ENCODE peak calls at places on chromosomes 1 and 21, in nine cellular contexts. T is AG08395; X is stimulated activated CD4-positive, alpha-beta T cell treated with anti-CD3 and anti-CD28 coated beads, Interleukin-1b, Interleukin-23, amount 100 ng/mL, for 24 hours; A is activated CD8-positive, alpha-beta T cell treated with anti-CD3 and anti-CD28 coated beads for 36 hours; U is caudate nucleus; B is putamen; R is activated T-cell treated with anti-CD3 and anti-CD28 coated beads for 24 hours; K is H54; O is HuH-7. S is an unnamed sample.

GRCh38 chr1:39575191-39576015 is 1.2 kb downstream of the PABPC4 start:
- DNase-seq in R (peak; percentile 23), O (no peak), X (peak; percentile 28), B (no peak), A (peak; percentile 74), U (no peak), K (peak; percentile 52), T (peak; percentile 44), S (peak; percentile 70)

GRCh38 chr1:8061210-8061609 is 35.1 kb upstream of the ERRFI1 start:
- DNase-seq in R (no peak), X (no peak), U (no peak), B (no peak), O (peak; percentile 48), A (no peak), T (peak; percentile 94), K (peak; percentile 39), S (no peak)

GRCh38 chr1:7810395-7810794 is 26.3 kb downstream of the PER3 start:
- DNase-seq in O (no peak), R (peak; percentile 10), X (peak; percentile 21), A (peak; percentile 49), T (peak; percentile 83), U (no peak), K (peak; percentile 52), B (no peak), S (peak; percentile 79)

GRCh38 chr1:192951961-192952460 is 107.1 kb downstream of the UCHL5 start:
- DNase-seq in U (no peak), T (peak; percentile 69), A (no peak), B (no peak), R (no peak), O (no peak), K (peak; percentile 38), X (no peak), S (peak; percentile 87)

GRCh38 chr1:6447818-6448748 is 17.9 kb downstream of the TNFRSF25 start:
- DNase-seq in B (no peak), O (peak; percentile 57), A (peak; percentile 57), U (no peak), R (no peak), X (no peak), K (no peak), T (no peak), S (no peak)

GRCh38 chr1:2237773-2238172 is 9.7 kb downstream of the SKI start:
- DNase-seq in U (no peak), K (no peak), O (no peak), A (no peak), X (no peak), T (peak; percentile 41), R (no peak), B (no peak), S (no peak)

GRCh38 chr1:55420866-55421265 is 205.7 kb upstream of the USP24 start:
- DNase-seq in U (no peak), X (no peak), B (no peak), K (no peak), T (peak; percentile 21), R (no peak), O (no peak), A (no peak), S (peak; percentile 46)

GRCh38 chr1:175679931-175680652 is 63.3 kb downstream of the TNR start:
- DNase-seq in O (no peak), U (peak; percentile 44), B (peak; percentile 83), X (no peak), R (no peak), K (no peak), A (no peak), T (no peak), S (no peak)

GRCh38 chr1:198595765-198596164 is 43.1 kb upstream of the PTPRC start:
- DNase-seq in A (no peak), K (no peak), X (no peak), R (no peak), B (no peak), O (no peak), T (no peak), U (no peak), S (no peak)

GRCh38 chr1:171916315-171916771 is 75.0 kb downstream of the DNM3 start:
- DNase-seq in B (no peak), T (no peak), R (no peak), K (no peak), U (no peak), X (no peak), O (no peak), A (no peak), S (no peak)

GRCh38 chr1:56425494-56425860 is 153.9 kb downstream of the PLPP3 start:
- DNase-seq in U (no peak), A (no peak), B (no peak), X (no peak), K (no peak), R (no peak), T (no peak), O (no peak), S (no peak)

GRCh38 chr1:147496571-147496970 is 44.7 kb upstream of the BCL9 start:
- DNase-seq in K (peak; percentile 19), T (peak; percentile 49), B (no peak), U (no peak), X (no peak), R (no peak), O (peak; percentile 9), A (peak; percentile 30), S (peak; percentile 76)

GRCh38 chr21:38229260-38229877 is 27.4 kb upstream of the KCNJ15 start:
- DNase-seq in X (no peak), K (no peak), A (no peak), U (no peak), T (no peak), R (no peak), B (no peak), O (no peak), S (no peak)

GRCh38 chr1:6811587-6811986 is 26.3 kb downstream of the CAMTA1 start:
- DNase-seq in B (no peak), X (no peak), O (no peak), A (no peak), T (no peak), R (no peak), U (no peak), K (no peak), S (peak; percentile 68)

GRCh38 chr1:33047290-33047689 is 10.6 kb upstream of the AK2 start:
- DNase-seq in T (no peak), A (no peak), K (no peak), O (no peak), U (no peak), R (no peak), X (no peak), B (no peak), S (no peak)

GRCh38 chr21:31974454-31974985 is 101.7 kb downstream of the HUNK start:
- DNase-seq in B (no peak), K (no peak), T (no peak), R (no peak), A (peak; percentile 86), X (no peak), U (no peak), O (no peak), S (no peak)

GRCh38 chr1:45585496-45586075 is 1.7 kb downstream of the NASP start:
- DNase-seq in O (no peak), U (no peak), T (no peak), B (no peak), R (no peak), K (no peak), A (no peak), X (no peak), S (no peak)

GRCh38 chr1:212119863-212120262 is 84.3 kb downstream of the DTL start:
- DNase-seq in T (no peak), O (peak; percentile 24), R (no peak), K (no peak), B (no peak), A (no peak), U (no peak), X (no peak), S (no peak)